ENCODE peak calls at places on chromosomes 16 and 17, in six cellular contexts. One of them, this sample, is unnamed.

GRCh38 chr16:25256821-25257503 is 683 bp downstream of the ZKSCAN2 start:
- DNase-seq in A549: peak
- DNase-seq in HepG2: peak
- DNase-seq in K562: peak
- DNase-seq in endothelial cell of umbilical vein: no peak
- DNase-seq in GM12878: no peak
- DNase-seq in this sample: peak

GRCh38 chr16:88455610-88456355 is 2.7 kb downstream of the ZFPM1 start:
- DNase-seq in endothelial cell of umbilical vein: peak
- DNase-seq in HepG2: peak
- DNase-seq in GM12878: peak
- DNase-seq in K562: peak
- DNase-seq in A549: peak
- DNase-seq in this sample: peak

GRCh38 chr16:54934536-54935410 is 4.1 kb downstream of the IRX5 start:
- DNase-seq in A549: no peak
- DNase-seq in HepG2: no peak
- DNase-seq in GM12878: no peak
- DNase-seq in endothelial cell of umbilical vein: peak
- DNase-seq in K562: no peak
- DNase-seq in this sample: no peak

GRCh38 chr17:42675348-42675983 is 1.3 kb downstream of the PLEKHH3 start:
- DNase-seq in HepG2: no peak
- DNase-seq in K562: no peak
- DNase-seq in GM12878: no peak
- DNase-seq in A549: no peak
- DNase-seq in endothelial cell of umbilical vein: no peak
- DNase-seq in this sample: peak

GRCh38 chr17:42287305-42288077 is 807 bp upstream of the STAT5A start:
- DNase-seq in GM12878: peak
- DNase-seq in HepG2: no peak
- DNase-seq in endothelial cell of umbilical vein: peak
- DNase-seq in A549: no peak
- DNase-seq in K562: peak
- DNase-seq in this sample: peak

GRCh38 chr17:75783803-75784472 is 668 bp upstream of the UNK start:
- DNase-seq in GM12878: no peak
- DNase-seq in A549: no peak
- DNase-seq in HepG2: no peak
- DNase-seq in K562: peak
- DNase-seq in endothelial cell of umbilical vein: no peak
- DNase-seq in this sample: no peak

GRCh38 chr17:41167561-41167960 is 460 bp downstream of the KRTAP4-3 start:
- DNase-seq in A549: no peak
- DNase-seq in endothelial cell of umbilical vein: no peak
- DNase-seq in GM12878: no peak
- DNase-seq in K562: no peak
- DNase-seq in HepG2: no peak
- DNase-seq in this sample: no peak

GRCh38 chr16:53043462-53043861 is 9.2 kb downstream of the CHD9NB start:
- DNase-seq in endothelial cell of umbilical vein: no peak
- DNase-seq in A549: no peak
- DNase-seq in K562: no peak
- DNase-seq in GM12878: no peak
- DNase-seq in HepG2: no peak
- DNase-seq in this sample: no peak

GRCh38 chr16:57531635-57532220 is 4.6 kb downstream of the CCDC102A start:
- DNase-seq in A549: no peak
- DNase-seq in GM12878: no peak
- DNase-seq in K562: no peak
- DNase-seq in endothelial cell of umbilical vein: no peak
- DNase-seq in HepG2: no peak
- DNase-seq in this sample: no peak

GRCh38 chr17:49946964-49947584 is 21.9 kb upstream of the DLX4 start:
- DNase-seq in endothelial cell of umbilical vein: no peak
- DNase-seq in K562: no peak
- DNase-seq in A549: no peak
- DNase-seq in GM12878: no peak
- DNase-seq in HepG2: peak
- DNase-seq in this sample: no peak

GRCh38 chr16:88406096-88407041 is 23.6 kb downstream of the ZNF469 start:
- DNase-seq in HepG2: peak
- DNase-seq in GM12878: no peak
- DNase-seq in A549: no peak
- DNase-seq in K562: peak
- DNase-seq in endothelial cell of umbilical vein: no peak
- DNase-seq in this sample: no peak

GRCh38 chr17:49548506-49549310 is 27.0 kb upstream of the NXPH3 start:
- DNase-seq in A549: peak
- DNase-seq in GM12878: no peak
- DNase-seq in HepG2: peak
- DNase-seq in endothelial cell of umbilical vein: no peak
- DNase-seq in K562: peak
- DNase-seq in this sample: peak

GRCh38 chr17:73538445-73538844 is 105.8 kb downstream of the SDK2 start:
- DNase-seq in HepG2: no peak
- DNase-seq in K562: no peak
- DNase-seq in GM12878: no peak
- DNase-seq in endothelial cell of umbilical vein: no peak
- DNase-seq in A549: no peak
- DNase-seq in this sample: no peak

GRCh38 chr16:56603589-56603988 is 4.8 kb upstream of the MT2A start:
- DNase-seq in K562: peak
- DNase-seq in HepG2: peak
- DNase-seq in GM12878: no peak
- DNase-seq in A549: peak
- DNase-seq in endothelial cell of umbilical vein: peak
- DNase-seq in this sample: peak

GRCh38 chr16:89308391-89309333 is 91.2 kb downstream of the ZNF778 start:
- DNase-seq in A549: no peak
- DNase-seq in HepG2: no peak
- DNase-seq in GM12878: no peak
- DNase-seq in K562: peak
- DNase-seq in endothelial cell of umbilical vein: no peak
- DNase-seq in this sample: no peak

GRCh38 chr17:44758414-44759095 is at the start of gene ADAM11:
- DNase-seq in GM12878: no peak
- DNase-seq in HepG2: no peak
- DNase-seq in K562: no peak
- DNase-seq in endothelial cell of umbilical vein: no peak
- DNase-seq in A549: peak
- DNase-seq in this sample: no peak

GRCh38 chr17:32275060-32276042 is 9.7 kb downstream of the RHBDL3 start:
- DNase-seq in endothelial cell of umbilical vein: peak
- DNase-seq in A549: peak
- DNase-seq in K562: peak
- DNase-seq in HepG2: no peak
- DNase-seq in GM12878: no peak
- DNase-seq in this sample: peak

GRCh38 chr16:25135239-25135878 is 23.8 kb downstream of the LCMT1 start:
- DNase-seq in K562: no peak
- DNase-seq in HepG2: peak
- DNase-seq in endothelial cell of umbilical vein: no peak
- DNase-seq in GM12878: no peak
- DNase-seq in A549: peak
- DNase-seq in this sample: no peak

GRCh38 chr17:10727192-10727591 is 2.6 kb downstream of the TMEM220 start:
- DNase-seq in HepG2: no peak
- DNase-seq in endothelial cell of umbilical vein: no peak
- DNase-seq in A549: no peak
- DNase-seq in K562: no peak
- DNase-seq in GM12878: no peak
- DNase-seq in this sample: no peak

GRCh38 chr17:40309938-40310510 is 1.0 kb downstream of the RARA start:
- DNase-seq in GM12878: no peak
- DNase-seq in endothelial cell of umbilical vein: no peak
- DNase-seq in HepG2: no peak
- DNase-seq in K562: no peak
- DNase-seq in A549: no peak
- DNase-seq in this sample: no peak

GRCh38 chr17:47733414-47734288 is 615 bp downstream of the TBX21 start:
- DNase-seq in GM12878: no peak
- DNase-seq in A549: no peak
- DNase-seq in HepG2: no peak
- DNase-seq in endothelial cell of umbilical vein: no peak
- DNase-seq in K562: no peak
- DNase-seq in this sample: peak

GRCh38 chr16:68429081-68429740 is 19.1 kb downstream of the SMPD3 start:
- DNase-seq in GM12878: no peak
- DNase-seq in A549: no peak
- DNase-seq in K562: no peak
- DNase-seq in endothelial cell of umbilical vein: no peak
- DNase-seq in HepG2: no peak
- DNase-seq in this sample: no peak

GRCh38 chr16:14548933-14549788 is 80.9 kb downstream of the PARN start:
- DNase-seq in GM12878: no peak
- DNase-seq in endothelial cell of umbilical vein: peak
- DNase-seq in HepG2: peak
- DNase-seq in A549: no peak
- DNase-seq in K562: peak
- DNase-seq in this sample: no peak

GRCh38 chr17:44970136-44970737 is 2.1 kb upstream of the C1QL1 start:
- DNase-seq in HepG2: no peak
- DNase-seq in endothelial cell of umbilical vein: no peak
- DNase-seq in GM12878: no peak
- DNase-seq in A549: no peak
- DNase-seq in K562: no peak
- DNase-seq in this sample: no peak

GRCh38 chr17:48055531-48056245 is 7.5 kb downstream of the NFE2L1 start:
- DNase-seq in K562: peak
- DNase-seq in endothelial cell of umbilical vein: no peak
- DNase-seq in HepG2: no peak
- DNase-seq in A549: no peak
- DNase-seq in GM12878: peak
- DNase-seq in this sample: peak

GRCh38 chr16:67228905-67229304 is 2.0 kb downstream of the TMEM208 start:
- DNase-seq in HepG2: no peak
- DNase-seq in endothelial cell of umbilical vein: no peak
- DNase-seq in A549: no peak
- DNase-seq in GM12878: no peak
- DNase-seq in K562: no peak
- DNase-seq in this sample: no peak

GRCh38 chr16:67226295-67226803 is 581 bp upstream of the TMEM208 start:
- DNase-seq in K562: no peak
- DNase-seq in endothelial cell of umbilical vein: no peak
- DNase-seq in HepG2: no peak
- DNase-seq in GM12878: no peak
- DNase-seq in A549: no peak
- DNase-seq in this sample: no peak

GRCh38 chr16:67228034-67228785 is 1.3 kb downstream of the TMEM208 start:
- DNase-seq in GM12878: no peak
- DNase-seq in A549: no peak
- DNase-seq in K562: no peak
- DNase-seq in HepG2: no peak
- DNase-seq in endothelial cell of umbilical vein: no peak
- DNase-seq in this sample: no peak

GRCh38 chr16:67227567-67227921 is 614 bp downstream of the TMEM208 start:
- DNase-seq in HepG2: no peak
- DNase-seq in endothelial cell of umbilical vein: no peak
- DNase-seq in GM12878: no peak
- DNase-seq in K562: no peak
- DNase-seq in A549: no peak
- DNase-seq in this sample: no peak

GRCh38 chr16:67226804-67227566 is at the start of gene TMEM208:
- DNase-seq in A549: peak
- DNase-seq in endothelial cell of umbilical vein: peak
- DNase-seq in HepG2: peak
- DNase-seq in K562: peak
- DNase-seq in GM12878: peak
- DNase-seq in this sample: peak
- TF ChIP-seq CTCF in A549: peak
- TF ChIP-seq CTCF in endothelial cell of umbilical vein: peak
- TF ChIP-seq CTCF in HepG2: peak
- TF ChIP-seq CTCF in K562: peak
- TF ChIP-seq CTCF in GM12878: peak
- TF ChIP-seq CTCF in this sample: peak

DNA sequence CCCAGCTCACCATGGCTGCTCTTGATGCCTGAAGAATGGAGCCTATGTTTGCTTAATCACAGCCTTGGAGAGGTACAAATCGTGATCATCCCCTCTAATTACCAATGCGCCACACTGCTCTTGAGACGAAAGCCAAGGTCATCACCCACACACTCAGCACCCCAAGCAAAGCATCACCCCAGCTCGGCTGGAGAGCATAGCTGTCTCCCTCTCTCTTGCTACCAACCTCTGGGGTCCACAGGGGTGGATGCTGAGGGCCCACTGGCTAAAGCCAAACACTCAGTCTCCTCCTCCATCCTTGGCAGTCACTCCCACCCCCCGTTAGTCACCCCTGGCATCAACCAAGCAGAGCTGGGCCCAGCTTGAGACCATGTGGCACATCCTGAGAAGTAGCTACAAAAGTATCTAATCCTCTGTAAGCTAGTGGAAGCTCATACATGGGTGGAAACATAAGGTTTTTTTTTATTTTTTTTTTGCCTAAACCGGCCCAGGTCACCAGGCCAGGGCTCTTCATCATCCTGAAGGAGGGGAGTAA is 44.8 kb downstream of the PIMREG start:
- DNase-seq in A549: no peak
- DNase-seq in K562: no peak
- DNase-seq in endothelial cell of umbilical vein: no peak
- DNase-seq in GM12878: no peak
- DNase-seq in HepG2: no peak
- DNase-seq in this sample: no peak
- TF ChIP-seq MYC in A549: no peak
- TF ChIP-seq MYC in K562: no peak
- TF ChIP-seq MYC in endothelial cell of umbilical vein: no peak
- TF ChIP-seq MYC in GM12878: no peak
- TF ChIP-seq MYC in HepG2: no peak
- TF ChIP-seq MYC in this sample: no peak

GRCh38 chr16:65212791-65213190 is 90.9 kb upstream of the CDH11 start:
- DNase-seq in endothelial cell of umbilical vein: no peak
- DNase-seq in HepG2: no peak
- DNase-seq in A549: no peak
- DNase-seq in K562: no peak
- DNase-seq in GM12878: no peak
- DNase-seq in this sample: no peak
- TF ChIP-seq CTCF in endothelial cell of umbilical vein: no peak
- TF ChIP-seq CTCF in HepG2: no peak
- TF ChIP-seq CTCF in A549: no peak
- TF ChIP-seq CTCF in K562: no peak
- TF ChIP-seq CTCF in GM12878: no peak
- TF ChIP-seq CTCF in this sample: no peak

DNA sequence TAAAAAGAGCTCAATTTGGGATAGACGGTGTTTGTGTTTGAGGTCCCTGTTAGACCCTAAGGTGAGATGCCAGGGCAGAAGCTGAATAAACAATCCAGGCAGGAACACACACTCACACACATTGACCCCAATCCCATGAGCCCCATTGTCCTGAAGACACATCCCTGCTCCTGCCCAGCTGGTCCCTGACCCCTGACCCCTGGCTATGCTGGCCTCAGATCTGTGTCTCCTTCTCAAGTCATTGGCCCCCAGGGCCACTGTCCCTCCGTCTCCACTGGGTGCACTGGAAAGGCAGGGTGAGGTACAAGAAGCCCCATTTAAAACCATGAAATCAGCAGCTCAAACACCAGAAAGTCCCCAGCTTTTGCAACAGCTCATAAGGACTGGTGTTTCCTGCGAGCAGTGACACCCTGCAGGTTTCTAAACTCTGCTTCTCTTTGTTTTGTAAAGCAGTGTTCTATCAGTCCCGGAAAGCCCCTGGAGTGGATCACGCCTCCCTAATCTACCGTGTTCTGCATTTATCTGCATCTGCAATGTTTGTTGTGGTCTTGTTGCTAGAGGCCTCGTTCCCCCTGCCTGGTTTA is 18.0 kb upstream of the ASGR2 start:
- DNase-seq in HepG2: peak
- DNase-seq in endothelial cell of umbilical vein: peak
- DNase-seq in A549: no peak
- DNase-seq in K562: no peak
- DNase-seq in GM12878: peak
- DNase-seq in this sample: peak
- TF ChIP-seq MYC in HepG2: peak
- TF ChIP-seq MYC in endothelial cell of umbilical vein: no peak
- TF ChIP-seq MYC in A549: no peak
- TF ChIP-seq MYC in K562: no peak
- TF ChIP-seq MYC in GM12878: no peak
- TF ChIP-seq MYC in this sample: peak

This sample was measured in NB4.